ENCODE peak calls at places on chromosomes 5 and 9, in six cellular contexts. One of them, this sample, is unnamed. For H3K9me3 and H3K4me1, the result is how much of the 10 kb centered on the place peaks cover.

GRCh38 chr9:33453286-33453882 is 6.0 kb upstream of the AQP3 start:
- DNase-seq in hepatocyte: no peak
- DNase-seq in iPS DF 6.9: no peak
- DNase-seq in lower lobe of right lung: no peak
- DNase-seq in CD8-positive, alpha-beta memory T cell: no peak
- DNase-seq in colonic mucosa: no peak
- DNase-seq in this sample: no peak

GRCh38 chr9:33458444-33458843 is 11.1 kb upstream of the AQP3 start:
- DNase-seq in hepatocyte: peak
- DNase-seq in iPS DF 6.9: no peak
- DNase-seq in lower lobe of right lung: no peak
- DNase-seq in CD8-positive, alpha-beta memory T cell: peak
- DNase-seq in colonic mucosa: no peak
- DNase-seq in this sample: peak

GRCh38 chr5:140131967-140132409 is 6.3 kb downstream of the IGIP start:
- DNase-seq in hepatocyte: no peak
- DNase-seq in iPS DF 6.9: no peak
- DNase-seq in lower lobe of right lung: peak
- DNase-seq in CD8-positive, alpha-beta memory T cell: no peak
- DNase-seq in colonic mucosa: no peak
- DNase-seq in this sample: no peak

GRCh38 chr9:110626109-110626829 is 42.3 kb upstream of the MUSK start:
- DNase-seq in hepatocyte: no peak
- DNase-seq in iPS DF 6.9: no peak
- DNase-seq in lower lobe of right lung: no peak
- DNase-seq in CD8-positive, alpha-beta memory T cell: no peak
- DNase-seq in colonic mucosa: no peak
- DNase-seq in this sample: no peak

GRCh38 chr5:96851312-96852062 is 24.8 kb upstream of the ERAP2 start:
- DNase-seq in hepatocyte: no peak
- DNase-seq in iPS DF 6.9: no peak
- DNase-seq in lower lobe of right lung: no peak
- DNase-seq in CD8-positive, alpha-beta memory T cell: no peak
- DNase-seq in colonic mucosa: no peak
- DNase-seq in this sample: no peak

GRCh38 chr9:88303785-88304495 is 84.3 kb upstream of the SPIN1 start:
- DNase-seq in hepatocyte: no peak
- DNase-seq in iPS DF 6.9: no peak
- DNase-seq in lower lobe of right lung: no peak
- DNase-seq in CD8-positive, alpha-beta memory T cell: no peak
- DNase-seq in colonic mucosa: no peak
- DNase-seq in this sample: no peak

GRCh38 chr5:3317051-3317795 is 278.4 kb upstream of the IRX1 start:
- DNase-seq in hepatocyte: no peak
- DNase-seq in iPS DF 6.9: no peak
- DNase-seq in lower lobe of right lung: no peak
- DNase-seq in CD8-positive, alpha-beta memory T cell: no peak
- DNase-seq in colonic mucosa: no peak
- DNase-seq in this sample: no peak

GRCh38 chr9:135887585-135888050 is 19.7 kb downstream of the CAMSAP1 start:
- DNase-seq in hepatocyte: no peak
- DNase-seq in iPS DF 6.9: no peak
- DNase-seq in lower lobe of right lung: peak
- DNase-seq in CD8-positive, alpha-beta memory T cell: peak
- DNase-seq in colonic mucosa: no peak
- DNase-seq in this sample: no peak

GRCh38 chr9:16664211-16664610 is 206.3 kb downstream of the BNC2 start:
- DNase-seq in hepatocyte: no peak
- DNase-seq in iPS DF 6.9: no peak
- DNase-seq in lower lobe of right lung: no peak
- DNase-seq in CD8-positive, alpha-beta memory T cell: no peak
- DNase-seq in colonic mucosa: no peak
- DNase-seq in this sample: no peak

DNA sequence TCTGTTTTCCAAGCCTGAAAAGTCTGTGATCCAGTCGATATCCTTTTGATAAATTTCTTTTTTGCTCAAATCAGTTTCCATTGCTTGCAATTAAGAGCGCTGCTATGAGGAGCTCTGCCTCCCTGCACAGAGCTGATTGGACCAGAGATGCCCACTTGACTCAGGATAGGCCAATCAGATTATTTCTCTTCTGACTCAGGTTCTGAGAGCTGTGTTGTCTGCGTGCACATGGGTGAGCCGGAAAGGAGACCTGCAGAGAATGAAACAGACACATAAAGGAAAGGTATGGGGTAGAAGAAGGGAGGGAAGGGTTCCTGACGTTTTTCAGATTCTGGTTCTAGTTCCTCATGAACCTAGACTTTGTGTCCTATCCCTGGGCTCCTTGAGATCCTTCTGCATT is 15.8 kb upstream of the FABP6 start:
- DNase-seq in hepatocyte: no peak
- DNase-seq in iPS DF 6.9: no peak
- DNase-seq in lower lobe of right lung: no peak
- DNase-seq in CD8-positive, alpha-beta memory T cell: no peak
- DNase-seq in colonic mucosa: no peak
- DNase-seq in this sample: no peak
- H3K4me3 ChIP-seq in hepatocyte: no peak
- H3K4me3 ChIP-seq in iPS DF 6.9: no peak
- H3K4me3 ChIP-seq in lower lobe of right lung: no peak
- H3K4me3 ChIP-seq in CD8-positive, alpha-beta memory T cell: no peak
- H3K4me3 ChIP-seq in colonic mucosa: no peak
- H3K4me3 ChIP-seq in this sample: no peak

GRCh38 chr9:61674882-61675281 is 485.0 kb downstream of the SPATA31A7 start:
- DNase-seq in hepatocyte: no peak
- DNase-seq in iPS DF 6.9: no peak
- DNase-seq in lower lobe of right lung: no peak
- DNase-seq in CD8-positive, alpha-beta memory T cell: no peak
- DNase-seq in colonic mucosa: no peak
- DNase-seq in this sample: no peak

GRCh38 chr9:61671276-61671973 is 481.6 kb downstream of the SPATA31A7 start:
- DNase-seq in hepatocyte: no peak
- DNase-seq in iPS DF 6.9: no peak
- DNase-seq in lower lobe of right lung: no peak
- DNase-seq in CD8-positive, alpha-beta memory T cell: no peak
- DNase-seq in colonic mucosa: no peak
- DNase-seq in this sample: no peak

GRCh38 chr9:61673247-61673646 is 483.4 kb downstream of the SPATA31A7 start:
- DNase-seq in hepatocyte: no peak
- DNase-seq in iPS DF 6.9: no peak
- DNase-seq in lower lobe of right lung: no peak
- DNase-seq in CD8-positive, alpha-beta memory T cell: no peak
- DNase-seq in colonic mucosa: no peak
- DNase-seq in this sample: no peak

GRCh38 chr9:61674465-61674864 is 484.6 kb downstream of the SPATA31A7 start:
- DNase-seq in hepatocyte: no peak
- DNase-seq in iPS DF 6.9: no peak
- DNase-seq in lower lobe of right lung: no peak
- DNase-seq in CD8-positive, alpha-beta memory T cell: no peak
- DNase-seq in colonic mucosa: no peak
- DNase-seq in this sample: no peak

GRCh38 chr9:61673664-61674381 is 484.0 kb downstream of the SPATA31A7 start:
- DNase-seq in hepatocyte: no peak
- DNase-seq in iPS DF 6.9: no peak
- DNase-seq in lower lobe of right lung: no peak
- DNase-seq in CD8-positive, alpha-beta memory T cell: no peak
- DNase-seq in colonic mucosa: no peak
- DNase-seq in this sample: no peak
- H3K9me3 ChIP-seq in hepatocyte: under half
- H3K9me3 ChIP-seq in iPS DF 6.9: under half
- H3K9me3 ChIP-seq in lower lobe of right lung: under half
- H3K9me3 ChIP-seq in CD8-positive, alpha-beta memory T cell: under half
- H3K9me3 ChIP-seq in colonic mucosa: under half
- H3K9me3 ChIP-seq in this sample: under half

GRCh38 chr9:124720429-124721108 is 50.5 kb downstream of the NR6A1 start:
- DNase-seq in hepatocyte: no peak
- DNase-seq in iPS DF 6.9: no peak
- DNase-seq in lower lobe of right lung: no peak
- DNase-seq in CD8-positive, alpha-beta memory T cell: no peak
- DNase-seq in colonic mucosa: no peak
- DNase-seq in this sample: no peak
- H3K4me1 ChIP-seq in hepatocyte: under half
- H3K4me1 ChIP-seq in iPS DF 6.9: under half
- H3K4me1 ChIP-seq in lower lobe of right lung: under half
- H3K4me1 ChIP-seq in CD8-positive, alpha-beta memory T cell: under half
- H3K4me1 ChIP-seq in colonic mucosa: under half
- H3K4me1 ChIP-seq in this sample: under half

GRCh38 chr9:109033941-109034700 is 20.8 kb upstream of the CTNNAL1 start:
- DNase-seq in hepatocyte: no peak
- DNase-seq in iPS DF 6.9: no peak
- DNase-seq in lower lobe of right lung: no peak
- DNase-seq in CD8-positive, alpha-beta memory T cell: no peak
- DNase-seq in colonic mucosa: no peak
- DNase-seq in this sample: no peak

GRCh38 chr9:109039539-109039938 is 26.2 kb upstream of the CTNNAL1 start:
- DNase-seq in hepatocyte: no peak
- DNase-seq in iPS DF 6.9: no peak
- DNase-seq in lower lobe of right lung: no peak
- DNase-seq in CD8-positive, alpha-beta memory T cell: no peak
- DNase-seq in colonic mucosa: no peak
- DNase-seq in this sample: no peak

GRCh38 chr9:109035684-109036423 is 22.6 kb upstream of the CTNNAL1 start:
- DNase-seq in hepatocyte: no peak
- DNase-seq in iPS DF 6.9: no peak
- DNase-seq in lower lobe of right lung: no peak
- DNase-seq in CD8-positive, alpha-beta memory T cell: no peak
- DNase-seq in colonic mucosa: no peak
- DNase-seq in this sample: peak

GRCh38 chr9:109037946-109038345 is 24.6 kb upstream of the CTNNAL1 start:
- DNase-seq in hepatocyte: no peak
- DNase-seq in iPS DF 6.9: no peak
- DNase-seq in lower lobe of right lung: no peak
- DNase-seq in CD8-positive, alpha-beta memory T cell: no peak
- DNase-seq in colonic mucosa: no peak
- DNase-seq in this sample: no peak

DNA sequence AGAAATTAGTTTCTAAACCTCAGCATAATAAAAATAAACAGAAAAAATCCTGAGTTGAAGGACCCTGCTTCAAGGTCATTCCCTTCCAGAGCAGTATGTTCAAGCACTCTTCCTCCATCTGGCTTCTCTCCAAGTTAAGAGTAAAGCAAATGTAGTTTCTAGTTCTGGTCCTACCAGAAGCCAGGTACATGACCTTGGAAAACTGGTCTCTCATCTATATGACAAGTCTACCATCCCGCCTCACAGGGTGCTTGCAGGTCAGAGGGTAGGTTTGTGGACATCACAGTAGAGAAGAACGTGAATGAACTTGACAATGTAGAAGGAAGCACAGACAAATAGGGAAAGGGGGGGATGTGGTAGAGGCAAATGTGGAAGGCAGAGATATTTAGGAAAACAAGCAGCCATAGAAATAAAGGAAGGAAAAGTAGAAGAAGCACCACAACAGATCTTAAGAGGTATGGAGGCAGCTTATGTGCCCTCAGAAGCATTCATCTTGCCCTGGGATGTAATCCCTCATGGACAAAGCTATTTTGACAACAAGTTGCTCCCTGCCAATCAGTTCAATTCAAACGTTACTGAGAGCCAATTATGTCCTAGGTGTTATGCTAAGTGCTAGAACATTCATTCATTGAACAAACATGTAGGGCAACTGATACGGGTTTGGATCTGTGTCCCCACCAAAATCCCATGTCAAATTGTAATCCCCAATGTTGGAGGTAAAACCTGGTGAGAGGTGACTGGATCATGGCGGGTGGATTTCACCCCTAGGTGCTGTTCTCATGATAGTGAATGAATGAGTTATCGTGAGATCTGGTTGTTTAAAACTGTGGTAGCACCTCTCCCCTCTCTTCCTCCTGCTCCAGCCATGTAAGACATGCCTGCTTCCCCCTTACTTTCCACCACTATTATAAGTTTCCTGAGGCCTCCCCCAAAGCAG is 23.7 kb upstream of the CTNNAL1 start:
- DNase-seq in hepatocyte: no peak
- DNase-seq in iPS DF 6.9: no peak
- DNase-seq in lower lobe of right lung: no peak
- DNase-seq in CD8-positive, alpha-beta memory T cell: no peak
- DNase-seq in colonic mucosa: no peak
- DNase-seq in this sample: peak
- H3K4me3 ChIP-seq in hepatocyte: no peak
- H3K4me3 ChIP-seq in iPS DF 6.9: no peak
- H3K4me3 ChIP-seq in lower lobe of right lung: no peak
- H3K4me3 ChIP-seq in CD8-positive, alpha-beta memory T cell: no peak
- H3K4me3 ChIP-seq in colonic mucosa: no peak
- H3K4me3 ChIP-seq in this sample: no peak

DNA sequence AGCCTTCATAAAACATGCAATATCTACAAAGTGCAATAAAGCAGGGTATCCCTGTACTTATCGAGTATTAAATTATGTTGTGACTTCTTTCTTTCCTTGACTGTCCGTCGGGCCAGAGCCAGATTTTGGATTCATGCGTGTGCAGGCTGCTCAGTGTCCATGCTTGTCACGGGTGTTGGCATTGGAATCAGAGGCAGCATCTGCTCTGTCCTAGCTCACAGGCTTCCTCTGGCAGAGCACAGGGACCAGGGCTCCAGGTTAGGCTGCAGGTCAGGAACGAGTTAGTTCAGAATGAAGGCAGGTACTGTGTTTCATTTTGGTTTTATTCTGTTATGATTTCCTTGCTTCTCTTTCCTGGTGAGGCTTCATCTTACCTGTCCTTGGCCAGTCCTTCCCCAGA is 249.8 kb downstream of the AUH start:
- DNase-seq in hepatocyte: no peak
- DNase-seq in iPS DF 6.9: no peak
- DNase-seq in lower lobe of right lung: no peak
- DNase-seq in CD8-positive, alpha-beta memory T cell: no peak
- DNase-seq in colonic mucosa: no peak
- DNase-seq in this sample: no peak
- H3K9me3 ChIP-seq in hepatocyte: under half
- H3K9me3 ChIP-seq in iPS DF 6.9: under half
- H3K9me3 ChIP-seq in lower lobe of right lung: under half
- H3K9me3 ChIP-seq in CD8-positive, alpha-beta memory T cell: under half
- H3K9me3 ChIP-seq in colonic mucosa: under half
- H3K9me3 ChIP-seq in this sample: under half

GRCh38 chr5:160749026-160749425 is 103.0 kb downstream of the ATP10B start:
- DNase-seq in hepatocyte: no peak
- DNase-seq in iPS DF 6.9: no peak
- DNase-seq in lower lobe of right lung: no peak
- DNase-seq in CD8-positive, alpha-beta memory T cell: no peak
- DNase-seq in colonic mucosa: no peak
- DNase-seq in this sample: no peak
- H3K4me1 ChIP-seq in hepatocyte: under half
- H3K4me1 ChIP-seq in iPS DF 6.9: under half
- H3K4me1 ChIP-seq in lower lobe of right lung: under half
- H3K4me1 ChIP-seq in CD8-positive, alpha-beta memory T cell: under half
- H3K4me1 ChIP-seq in colonic mucosa: under half
- H3K4me1 ChIP-seq in this sample: under half

GRCh38 chr9:131733601-131734061 is 6.2 kb downstream of the RAPGEF1 start:
- DNase-seq in hepatocyte: peak
- DNase-seq in iPS DF 6.9: no peak
- DNase-seq in lower lobe of right lung: no peak
- DNase-seq in CD8-positive, alpha-beta memory T cell: peak
- DNase-seq in colonic mucosa: peak
- DNase-seq in this sample: peak
- H3K4me3 ChIP-seq in hepatocyte: no peak
- H3K4me3 ChIP-seq in iPS DF 6.9: no peak
- H3K4me3 ChIP-seq in lower lobe of right lung: peak
- H3K4me3 ChIP-seq in CD8-positive, alpha-beta memory T cell: peak
- H3K4me3 ChIP-seq in colonic mucosa: no peak
- H3K4me3 ChIP-seq in this sample: no peak

DNA sequence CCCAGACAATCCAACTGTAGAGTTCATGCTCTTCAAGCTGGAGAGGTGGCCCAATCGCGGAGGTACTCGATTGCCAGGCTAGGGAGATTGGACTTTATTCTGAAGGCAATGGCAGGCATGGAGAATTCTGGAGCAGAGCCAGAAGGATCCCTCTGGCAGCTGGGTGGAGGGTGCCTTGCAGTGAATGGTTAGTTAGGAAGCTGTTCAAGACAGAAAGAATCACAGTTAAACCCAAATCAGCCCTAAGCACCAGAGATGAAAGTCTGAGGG is 182.4 kb downstream of the RGS3 start:
- DNase-seq in hepatocyte: no peak
- DNase-seq in iPS DF 6.9: no peak
- DNase-seq in lower lobe of right lung: no peak
- DNase-seq in CD8-positive, alpha-beta memory T cell: no peak
- DNase-seq in colonic mucosa: no peak
- DNase-seq in this sample: peak
- H3K9me3 ChIP-seq in hepatocyte: under half
- H3K9me3 ChIP-seq in iPS DF 6.9: under half
- H3K9me3 ChIP-seq in lower lobe of right lung: under half
- H3K9me3 ChIP-seq in CD8-positive, alpha-beta memory T cell: under half
- H3K9me3 ChIP-seq in colonic mucosa: under half
- H3K9me3 ChIP-seq in this sample: under half

This sample was measured in small intestine.